ENCODE peak calls at places on chromosome 4, in six cellular contexts. J is heart left ventricle, K is pancreas, E is GM13976, T is ovary, A is BJ. N is an unnamed sample.
A peak's percentile ranks its signal among the peaks of the same experiment; 100 is the strongest.

GRCh38 chr4:123386608-123387007 is 10.0 kb upstream of the SPRY1 start:
- DNase-seq in J (no peak), K (no peak), E (no peak), T (no peak), A (no peak), N (no peak)

GRCh38 chr4:13328591-13328990 is 155.5 kb downstream of the RAB28 start:
- DNase-seq in J (no peak), K (no peak), E (no peak), T (no peak), A (no peak), N (no peak)

GRCh38 chr4:152099061-152099425 is 338.2 kb upstream of the GATB start:
- DNase-seq in J (no peak), K (no peak), E (no peak), T (no peak), A (no peak), N (no peak)

GRCh38 chr4:70802923-70803605 is 36.6 kb downstream of the GRSF1 start:
- DNase-seq in J (no peak), K (no peak), E (no peak), T (no peak), A (no peak), N (no peak)

GRCh38 chr4:117491531-117491930 is 406.2 kb upstream of the TRAM1L1 start:
- DNase-seq in J (no peak), K (no peak), E (no peak), T (no peak), A (no peak), N (no peak)

GRCh38 chr4:2637956-2638552 is 101.6 kb downstream of the FAM193A start:
- DNase-seq in J (no peak), K (no peak), E (no peak), T (no peak), A (no peak), N (peak; percentile 42)

GRCh38 chr4:123421942-123422781 is 25.6 kb downstream of the SPRY1 start:
- DNase-seq in J (no peak), K (no peak), E (no peak), T (no peak), A (no peak), N (no peak)

GRCh38 chr4:54924891-54925290 is 200.5 kb downstream of the KDR start:
- DNase-seq in J (no peak), K (no peak), E (no peak), T (no peak), A (no peak), N (no peak)

GRCh38 chr4:8766610-8767009 is 105.0 kb downstream of the HMX1 start:
- DNase-seq in J (no peak), K (no peak), E (no peak), T (no peak), A (no peak), N (peak; percentile 36)

GRCh38 chr4:112173593-112174559 is 28.6 kb downstream of the FAM241A start:
- DNase-seq in J (no peak), K (no peak), E (no peak), T (no peak), A (no peak), N (no peak)

GRCh38 chr4:98446499-98447375 is 185.6 kb downstream of the RAP1GDS1 start:
- DNase-seq in J (no peak), K (no peak), E (peak; percentile 37), T (no peak), A (no peak), N (peak; percentile 51)

GRCh38 chr4:174217273-174218126 is 66.0 kb downstream of the FBXO8 start:
- DNase-seq in J (peak; percentile 52), K (no peak), E (peak; percentile 30), T (no peak), A (peak; percentile 37), N (no peak)

GRCh38 chr4:147525494-147526271 is 44.8 kb downstream of the EDNRA start:
- DNase-seq in J (no peak), K (no peak), E (no peak), T (no peak), A (no peak), N (no peak)

GRCh38 chr4:113411496-113411938 is 350.0 kb downstream of the CAMK2D start:
- DNase-seq in J (peak; percentile 20), K (no peak), E (no peak), T (no peak), A (peak; percentile 35), N (no peak)

GRCh38 chr4:56745082-56745481 is 64.0 kb upstream of the HOPX start:
- DNase-seq in J (no peak), K (no peak), E (no peak), T (no peak), A (no peak), N (no peak)

GRCh38 chr4:1199556-1200331 is 27.4 kb upstream of the SPON2 start:
- DNase-seq in J (no peak), K (no peak), E (no peak), T (peak; percentile 23), A (no peak), N (no peak)

GRCh38 chr4:3470244-3471097 is 7.4 kb downstream of the DOK7 start:
- DNase-seq in J (no peak), K (peak; percentile 76), E (no peak), T (no peak), A (no peak), N (peak; percentile 42)

GRCh38 chr4:122873752-122874151 is 47.1 kb downstream of the FGF2 start:
- DNase-seq in J (no peak), K (no peak), E (no peak), T (no peak), A (no peak), N (no peak)

GRCh38 chr4:86482851-86483490 is 111.1 kb upstream of the PTPN13 start:
- DNase-seq in J (no peak), K (no peak), E (no peak), T (no peak), A (no peak), N (no peak)

GRCh38 chr4:129046055-129046959 is 47.0 kb downstream of the SCLT1 start:
- DNase-seq in J (no peak), K (no peak), E (no peak), T (no peak), A (no peak), N (no peak)
- TF ChIP-seq CTCF in J (no peak), K (no peak), E (no peak), T (no peak), A (no peak), N (no peak)

GRCh38 chr4:154640999-154641398 is 28.5 kb upstream of the FGG start:
- DNase-seq in J (no peak), K (no peak), E (no peak), T (no peak), A (no peak), N (no peak)

GRCh38 chr4:154643493-154643892 is 31.0 kb upstream of the FGG start:
- DNase-seq in J (no peak), K (no peak), E (no peak), T (no peak), A (no peak), N (no peak)

GRCh38 chr4:154642361-154642760 is 29.9 kb upstream of the FGG start:
- DNase-seq in J (no peak), K (no peak), E (no peak), T (no peak), A (no peak), N (no peak)
- TF ChIP-seq CTCF in J (no peak), K (no peak), E (no peak), T (no peak), A (no peak), N (no peak)

DNA sequence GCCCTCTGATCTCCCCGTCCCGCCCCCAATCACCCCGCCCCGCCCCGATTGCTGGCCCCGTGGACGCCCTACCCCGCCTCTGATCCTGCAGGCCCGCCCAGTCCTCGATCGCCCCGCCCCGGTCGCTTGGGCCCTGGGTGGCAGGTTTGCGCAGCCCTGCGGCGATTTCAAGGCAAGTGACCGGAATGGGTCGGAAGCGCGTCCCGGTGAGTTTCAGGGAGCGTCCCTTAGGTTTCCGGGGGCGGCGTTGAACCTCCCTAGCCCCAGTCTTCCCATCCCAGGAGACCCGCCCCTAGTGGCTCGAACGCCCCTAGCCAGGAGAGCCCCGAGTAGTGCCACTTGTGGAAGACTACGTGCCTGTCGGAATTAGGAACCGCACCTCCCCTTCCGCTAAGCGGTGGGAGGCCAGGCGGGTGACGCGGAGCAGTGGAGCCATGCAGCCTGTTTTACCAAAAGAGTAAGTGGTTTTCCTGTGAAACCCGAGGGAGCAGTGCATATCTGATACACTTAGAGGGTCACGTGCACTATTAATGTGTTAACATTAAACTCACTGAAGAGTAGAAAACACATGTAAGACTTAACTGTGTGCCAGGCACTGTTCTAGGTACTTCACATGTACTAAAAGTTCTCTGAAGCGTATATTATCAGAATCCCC is 350 bp upstream of the TEC start:
- DNase-seq in J (peak; percentile 92), K (peak; percentile 94), E (peak; percentile 99), T (peak; percentile 84), A (no peak), N (peak; percentile 97)
- TF ChIP-seq CTCF in J (peak; percentile 34), K (no peak), E (peak; percentile 31), T (no peak), A (peak; percentile 52), N (no peak)

GRCh38 chr4:31235961-31236360 is 515.8 kb downstream of the PCDH7 start:
- DNase-seq in J (no peak), K (no peak), E (no peak), T (no peak), A (no peak), N (no peak)
- TF ChIP-seq CTCF in J (no peak), K (no peak), E (no peak), T (no peak), A (no peak), N (no peak)

GRCh38 chr4:75653845-75654503 is 19.2 kb downstream of the G3BP2 start:
- DNase-seq in J (no peak), K (no peak), E (no peak), T (no peak), A (no peak), N (no peak)
- TF ChIP-seq CTCF in J (peak; percentile 48), K (peak; percentile 14), E (no peak), T (no peak), A (peak; percentile 64), N (peak; percentile 45)

DNA sequence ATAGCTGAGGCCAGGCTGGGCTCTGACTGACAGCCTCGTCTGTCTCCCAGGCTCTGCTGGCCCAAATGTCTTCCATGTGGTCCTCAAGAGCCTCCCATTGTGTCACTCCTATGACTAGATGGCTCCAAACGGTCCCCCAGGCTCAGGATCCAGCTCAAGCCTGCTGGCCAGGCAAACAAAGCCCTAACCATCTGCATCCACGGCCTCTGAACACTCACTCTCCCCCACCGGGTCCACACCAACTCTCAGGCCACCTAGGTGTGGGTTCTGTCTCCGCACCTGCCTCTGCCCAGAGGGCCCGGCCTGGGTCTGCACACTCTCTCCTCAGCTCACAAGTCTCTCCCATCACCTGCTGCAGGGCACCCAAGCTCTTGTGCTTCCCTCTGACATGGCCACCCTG is 52.9 kb downstream of the JAKMIP1 start:
- DNase-seq in J (no peak), K (no peak), E (no peak), T (no peak), A (no peak), N (no peak)
- TF ChIP-seq CTCF in J (no peak), K (no peak), E (no peak), T (no peak), A (no peak), N (no peak)

N was measured in lower lobe of right lung.